ENCODE peak calls at places on chromosomes 13 and 19, in eight cellular contexts. A is HuH-7; L is fibroblast of lung; I is stimulated activated CD8-positive, alpha-beta memory T cell treated with anti-CD3 and anti-CD28 coated beads, Interleukin-4, amount 100 ng/mL, for 4 hours; Y is NCI-H2227 treated with DMSO at 0.1 percent for 48 hours; M is Right ventricle myocardium superior; J is GM18507; V is PC-3. D is an unnamed sample.
A peak's percentile ranks its signal among the peaks of the same experiment; 100 is the strongest.

GRCh38 chr19:55578761-55579747 is 1.6 kb downstream of the ZNF579 start:
- DNase-seq in A (no peak), L (no peak), I (no peak), Y (no peak), M (peak; percentile 39), J (no peak), V (no peak), D (no peak)

GRCh38 chr13:75151081-75151643 is 330.8 kb downstream of the TBC1D4 start:
- DNase-seq in A (no peak), L (peak; percentile 76), I (no peak), Y (no peak), M (no peak), J (no peak), V (no peak), D (no peak)

GRCh38 chr19:52603558-52604207 is 33.6 kb downstream of the ZNF701 start:
- DNase-seq in A (no peak), L (peak; percentile 18), I (no peak), Y (no peak), M (no peak), J (no peak), V (no peak), D (no peak)

GRCh38 chr13:30762643-30763042 is 27.3 kb downstream of the ALOX5AP start:
- DNase-seq in A (no peak), L (no peak), I (no peak), Y (no peak), M (no peak), J (no peak), V (no peak), D (no peak)

GRCh38 chr13:51935326-51936171 is 73.8 kb downstream of the CCDC70 start:
- DNase-seq in A (peak; percentile 39), L (peak; percentile 6), I (no peak), Y (no peak), M (no peak), J (no peak), V (peak; percentile 44), D (no peak)

GRCh38 chr13:40993119-40993518 is 26.0 kb downstream of the ELF1 start:
- DNase-seq in A (no peak), L (no peak), I (no peak), Y (no peak), M (no peak), J (no peak), V (no peak), D (no peak)

GRCh38 chr13:90445179-90445578 is 902.3 kb upstream of the MIR17HG start:
- DNase-seq in A (no peak), L (peak; percentile 98), I (no peak), Y (no peak), M (no peak), J (no peak), V (peak; percentile 88), D (no peak)

GRCh38 chr19:34482380-34483250 is 1.1 kb downstream of the WTIP start:
- DNase-seq in A (peak; percentile 57), L (peak; percentile 61), I (no peak), Y (peak; percentile 71), M (no peak), J (no peak), V (no peak), D (no peak)

GRCh38 chr19:55146078-55146647 is 2.8 kb downstream of the TNNT1 start:
- DNase-seq in A (peak; percentile 78), L (no peak), I (no peak), Y (peak; percentile 92), M (no peak), J (no peak), V (peak; percentile 81), D (no peak)

GRCh38 chr19:42191855-42192254 is 25.6 kb downstream of the DEDD2 start:
- DNase-seq in A (peak; percentile 52), L (peak; percentile 70), I (no peak), Y (no peak), M (no peak), J (no peak), V (peak; percentile 96), D (no peak)

GRCh38 chr13:113935523-113935922 is 38.4 kb downstream of the C13orf46 start:
- DNase-seq in A (no peak), L (no peak), I (no peak), Y (no peak), M (peak; percentile 30), J (no peak), V (no peak), D (no peak)

GRCh38 chr19:5108123-5108613 is 139.3 kb downstream of the KDM4B start:
- DNase-seq in A (no peak), L (no peak), I (no peak), Y (no peak), M (no peak), J (no peak), V (no peak), D (no peak)

D was measured in GOT3.